ENCODE peak calls at places on chromosomes 7 and 10, in six cellular contexts. H is DMS53; T is left lung; N is spleen; S is kidney tubule cell; J is activated naive CD4-positive, alpha-beta T cell treated with Interleukin-2 at 50 U/mL for 16 hours. K is an unnamed sample.
A peak's percentile ranks its signal among the peaks of the same experiment; 100 is the strongest.

GRCh38 chr7:97022451-97023306 is 2.0 kb downstream of the DLX5 start:
- DNase-seq in H (peak; percentile 41), T (no peak), N (no peak), S (no peak), J (no peak), K (no peak)

GRCh38 chr7:108063520-108063933 is 60.6 kb upstream of the LAMB1 start:
- DNase-seq in H (peak; percentile 84), T (no peak), N (no peak), S (peak; percentile 56), J (no peak), K (no peak)

GRCh38 chr7:133081119-133081604 is 728 bp downstream of the CHCHD3 start:
- DNase-seq in H (peak; percentile 53), T (no peak), N (no peak), S (peak; percentile 23), J (peak; percentile 21), K (peak; percentile 9)

GRCh38 chr10:34524369-34525091 is 290.6 kb downstream of the PARD3 start:
- DNase-seq in H (no peak), T (no peak), N (no peak), S (no peak), J (no peak), K (no peak)

GRCh38 chr10:28293238-28294168 is 9.4 kb downstream of the MPP7 start:
- DNase-seq in H (no peak), T (no peak), N (no peak), S (no peak), J (no peak), K (no peak)

GRCh38 chr7:104980969-104981670 is 32.9 kb upstream of the KMT2E start:
- DNase-seq in H (peak; percentile 89), T (no peak), N (no peak), S (peak; percentile 69), J (no peak), K (no peak)

GRCh38 chr10:116271593-116272496 is 1.2 kb downstream of the GFRA1 start:
- DNase-seq in H (peak; percentile 38), T (no peak), N (no peak), S (peak; percentile 39), J (no peak), K (no peak)

GRCh38 chr7:118713039-118713438 is 488.5 kb downstream of the ANKRD7 start:
- DNase-seq in H (no peak), T (no peak), N (no peak), S (no peak), J (no peak), K (no peak)

GRCh38 chr7:142880886-142881505 is 4.5 kb downstream of the TRPV6 start:
- DNase-seq in H (peak; percentile 32), T (peak; percentile 31), N (no peak), S (peak; percentile 50), J (peak; percentile 49), K (peak; percentile 63)

GRCh38 chr10:58106211-58107035 is 161.3 kb downstream of the IPMK start:
- DNase-seq in H (no peak), T (no peak), N (no peak), S (no peak), J (no peak), K (no peak)

GRCh38 chr7:111005445-111005844 is 85.5 kb upstream of the LRRN3 start:
- DNase-seq in H (no peak), T (no peak), N (no peak), S (no peak), J (no peak), K (no peak)

GRCh38 chr10:35409094-35409582 is 72.8 kb downstream of the CCNY start:
- DNase-seq in H (peak; percentile 96), T (no peak), N (no peak), S (peak; percentile 76), J (no peak), K (no peak)

GRCh38 chr10:54501919-54502318 is 299.1 kb downstream of the PCDH15 start:
- DNase-seq in H (no peak), T (no peak), N (no peak), S (no peak), J (no peak), K (no peak)

GRCh38 chr10:100019824-100020160 is 10.0 kb upstream of the DNMBP start:
- DNase-seq in H (peak; percentile 85), T (no peak), N (no peak), S (no peak), J (no peak), K (no peak)

GRCh38 chr10:29304259-29305030 is 15.6 kb downstream of the LYZL1 start:
- DNase-seq in H (peak; percentile 76), T (no peak), N (no peak), S (peak; percentile 73), J (peak; percentile 10), K (peak; percentile 60)

GRCh38 chr7:41640487-41640886 is 62.4 kb downstream of the INHBA start:
- DNase-seq in H (no peak), T (no peak), N (no peak), S (no peak), J (no peak), K (no peak)

GRCh38 chr10:5566606-5567005 is 41.8 kb downstream of the CALML3 start:
- DNase-seq in H (peak; percentile 68), T (no peak), N (no peak), S (peak; percentile 96), J (peak; percentile 52), K (no peak)

GRCh38 chr10:33790506-33791283 is 456.2 kb upstream of the NRP1 start:
- DNase-seq in H (no peak), T (no peak), N (no peak), S (no peak), J (no peak), K (no peak)

GRCh38 chr7:129989466-129989865 is 36.7 kb upstream of the UBE2H start:
- DNase-seq in H (no peak), T (no peak), N (no peak), S (peak; percentile 89), J (peak; percentile 49), K (peak; percentile 70)

GRCh38 chr10:13827418-13827817 is 240.7 kb downstream of the PRPF18 start:
- DNase-seq in H (no peak), T (no peak), N (no peak), S (no peak), J (no peak), K (no peak)

K was measured in Calu3.